ENCODE peak calls at places on chromosome 17, in eight cellular contexts. One of them, this sample, is unnamed.

GRCh38 chr17:65219124-65219523 is 82.0 kb downstream of the RGS9 start:
- DNase-seq in transverse colon: no peak
- DNase-seq in suprapubic skin: no peak
- DNase-seq in esophagus muscularis mucosa: no peak
- DNase-seq in SK-N-MC: no peak
- DNase-seq in spleen: no peak
- DNase-seq in breast epithelium: no peak
- DNase-seq in sigmoid colon: no peak
- DNase-seq in this sample: no peak

GRCh38 chr17:73749337-73749807 is 105.1 kb upstream of the SDK2 start:
- DNase-seq in transverse colon: no peak
- DNase-seq in suprapubic skin: no peak
- DNase-seq in esophagus muscularis mucosa: no peak
- DNase-seq in SK-N-MC: no peak
- DNase-seq in spleen: no peak
- DNase-seq in breast epithelium: no peak
- DNase-seq in sigmoid colon: no peak
- DNase-seq in this sample: no peak

GRCh38 chr17:81179220-81179619 is 13.2 kb upstream of the AATK start:
- DNase-seq in transverse colon: no peak
- DNase-seq in suprapubic skin: no peak
- DNase-seq in esophagus muscularis mucosa: no peak
- DNase-seq in SK-N-MC: no peak
- DNase-seq in spleen: no peak
- DNase-seq in breast epithelium: no peak
- DNase-seq in sigmoid colon: no peak
- DNase-seq in this sample: no peak

GRCh38 chr17:79874329-79874981 is 35.2 kb upstream of the CBX4 start:
- DNase-seq in transverse colon: no peak
- DNase-seq in suprapubic skin: no peak
- DNase-seq in esophagus muscularis mucosa: no peak
- DNase-seq in SK-N-MC: no peak
- DNase-seq in spleen: peak; percentile 17
- DNase-seq in breast epithelium: no peak
- DNase-seq in sigmoid colon: no peak
- DNase-seq in this sample: no peak

GRCh38 chr17:7886227-7887037 is 2.2 kb upstream of the CHD3 start:
- DNase-seq in transverse colon: peak; percentile 51
- DNase-seq in suprapubic skin: no peak
- DNase-seq in esophagus muscularis mucosa: no peak
- DNase-seq in SK-N-MC: no peak
- DNase-seq in spleen: no peak
- DNase-seq in breast epithelium: no peak
- DNase-seq in sigmoid colon: peak; percentile 78
- DNase-seq in this sample: no peak

GRCh38 chr17:82807101-82807500 is 32.7 kb downstream of the ZNF750 start:
- DNase-seq in transverse colon: no peak
- DNase-seq in suprapubic skin: no peak
- DNase-seq in esophagus muscularis mucosa: no peak
- DNase-seq in SK-N-MC: no peak
- DNase-seq in spleen: no peak
- DNase-seq in breast epithelium: no peak
- DNase-seq in sigmoid colon: no peak
- DNase-seq in this sample: no peak

GRCh38 chr17:82299452-82299851 is 18.0 kb downstream of the CD7 start:
- DNase-seq in transverse colon: no peak
- DNase-seq in suprapubic skin: peak; percentile 60
- DNase-seq in esophagus muscularis mucosa: no peak
- DNase-seq in SK-N-MC: no peak
- DNase-seq in spleen: no peak
- DNase-seq in breast epithelium: no peak
- DNase-seq in sigmoid colon: no peak
- DNase-seq in this sample: no peak

GRCh38 chr17:13589658-13590057 is 12.1 kb downstream of the HS3ST3A1 start:
- DNase-seq in transverse colon: no peak
- DNase-seq in suprapubic skin: no peak
- DNase-seq in esophagus muscularis mucosa: no peak
- DNase-seq in SK-N-MC: no peak
- DNase-seq in spleen: no peak
- DNase-seq in breast epithelium: no peak
- DNase-seq in sigmoid colon: no peak
- DNase-seq in this sample: no peak

GRCh38 chr17:78347453-78347852 is 12.4 kb downstream of the SOCS3 start:
- DNase-seq in transverse colon: no peak
- DNase-seq in suprapubic skin: no peak
- DNase-seq in esophagus muscularis mucosa: no peak
- DNase-seq in SK-N-MC: no peak
- DNase-seq in spleen: no peak
- DNase-seq in breast epithelium: no peak
- DNase-seq in sigmoid colon: no peak
- DNase-seq in this sample: no peak

GRCh38 chr17:7392696-7393612 is 1.4 kb downstream of the PLSCR3 start:
- DNase-seq in transverse colon: no peak
- DNase-seq in suprapubic skin: no peak
- DNase-seq in esophagus muscularis mucosa: no peak
- DNase-seq in SK-N-MC: no peak
- DNase-seq in spleen: no peak
- DNase-seq in breast epithelium: no peak
- DNase-seq in sigmoid colon: no peak
- DNase-seq in this sample: no peak

GRCh38 chr17:48804936-48805411 is 12.1 kb downstream of the TTLL6 start:
- DNase-seq in transverse colon: peak; percentile 76
- DNase-seq in suprapubic skin: peak; percentile 71
- DNase-seq in esophagus muscularis mucosa: no peak
- DNase-seq in SK-N-MC: peak; percentile 57
- DNase-seq in spleen: peak; percentile 85
- DNase-seq in breast epithelium: peak; percentile 63
- DNase-seq in sigmoid colon: peak; percentile 74
- DNase-seq in this sample: no peak

GRCh38 chr17:40111221-40112128 is 10.3 kb upstream of the MSL1 start:
- DNase-seq in transverse colon: peak; percentile 91
- DNase-seq in suprapubic skin: peak; percentile 93
- DNase-seq in esophagus muscularis mucosa: peak; percentile 98
- DNase-seq in SK-N-MC: no peak
- DNase-seq in spleen: peak; percentile 90
- DNase-seq in breast epithelium: peak; percentile 82
- DNase-seq in sigmoid colon: peak; percentile 99
- DNase-seq in this sample: no peak

GRCh38 chr17:1474402-1475189 is 17.9 kb downstream of the MYO1C start:
- DNase-seq in transverse colon: no peak
- DNase-seq in suprapubic skin: no peak
- DNase-seq in esophagus muscularis mucosa: no peak
- DNase-seq in SK-N-MC: no peak
- DNase-seq in spleen: no peak
- DNase-seq in breast epithelium: no peak
- DNase-seq in sigmoid colon: no peak
- DNase-seq in this sample: no peak

GRCh38 chr17:6387858-6388257 is 47.1 kb downstream of the AIPL1 start:
- DNase-seq in transverse colon: no peak
- DNase-seq in suprapubic skin: no peak
- DNase-seq in esophagus muscularis mucosa: no peak
- DNase-seq in SK-N-MC: no peak
- DNase-seq in spleen: no peak
- DNase-seq in breast epithelium: no peak
- DNase-seq in sigmoid colon: no peak
- DNase-seq in this sample: peak; percentile 65

GRCh38 chr17:72008236-72008874 is 112.5 kb upstream of the SOX9 start:
- DNase-seq in transverse colon: no peak
- DNase-seq in suprapubic skin: no peak
- DNase-seq in esophagus muscularis mucosa: no peak
- DNase-seq in SK-N-MC: no peak
- DNase-seq in spleen: no peak
- DNase-seq in breast epithelium: no peak
- DNase-seq in sigmoid colon: no peak
- DNase-seq in this sample: no peak

GRCh38 chr17:29241015-29241963 is 5.4 kb upstream of the CRYBA1 start:
- DNase-seq in transverse colon: no peak
- DNase-seq in suprapubic skin: no peak
- DNase-seq in esophagus muscularis mucosa: peak; percentile 90
- DNase-seq in SK-N-MC: no peak
- DNase-seq in spleen: no peak
- DNase-seq in breast epithelium: no peak
- DNase-seq in sigmoid colon: no peak
- DNase-seq in this sample: no peak

GRCh38 chr17:38947189-38947588 is 20.0 kb downstream of the FBXO47 start:
- DNase-seq in transverse colon: no peak
- DNase-seq in suprapubic skin: no peak
- DNase-seq in esophagus muscularis mucosa: no peak
- DNase-seq in SK-N-MC: no peak
- DNase-seq in spleen: no peak
- DNase-seq in breast epithelium: no peak
- DNase-seq in sigmoid colon: no peak
- DNase-seq in this sample: no peak

GRCh38 chr17:5419959-5420653 is at the start of gene RPAIN:
- DNase-seq in transverse colon: peak; percentile 91
- DNase-seq in suprapubic skin: peak; percentile 92
- DNase-seq in esophagus muscularis mucosa: peak; percentile 97
- DNase-seq in SK-N-MC: no peak
- DNase-seq in spleen: peak; percentile 96
- DNase-seq in breast epithelium: peak; percentile 85
- DNase-seq in sigmoid colon: peak; percentile 93
- DNase-seq in this sample: peak; percentile 98

GRCh38 chr17:63984651-63985386 is 12.1 kb upstream of the SCN4A start:
- DNase-seq in transverse colon: peak; percentile 39
- DNase-seq in suprapubic skin: peak; percentile 84
- DNase-seq in esophagus muscularis mucosa: no peak
- DNase-seq in SK-N-MC: no peak
- DNase-seq in spleen: no peak
- DNase-seq in breast epithelium: no peak
- DNase-seq in sigmoid colon: no peak
- DNase-seq in this sample: no peak

GRCh38 chr17:81313776-81314409 is 18.8 kb upstream of the SLC38A10 start:
- DNase-seq in transverse colon: no peak
- DNase-seq in suprapubic skin: no peak
- DNase-seq in esophagus muscularis mucosa: no peak
- DNase-seq in SK-N-MC: no peak
- DNase-seq in spleen: no peak
- DNase-seq in breast epithelium: no peak
- DNase-seq in sigmoid colon: no peak
- DNase-seq in this sample: no peak

GRCh38 chr17:37640016-37640415 is 3.2 kb downstream of the DDX52 start:
- DNase-seq in transverse colon: no peak
- DNase-seq in suprapubic skin: no peak
- DNase-seq in esophagus muscularis mucosa: no peak
- DNase-seq in SK-N-MC: no peak
- DNase-seq in spleen: no peak
- DNase-seq in breast epithelium: no peak
- DNase-seq in sigmoid colon: no peak
- DNase-seq in this sample: no peak

GRCh38 chr17:15966879-15967248 is 21.9 kb downstream of the ADORA2B start:
- DNase-seq in transverse colon: peak; percentile 79
- DNase-seq in suprapubic skin: peak; percentile 50
- DNase-seq in esophagus muscularis mucosa: no peak
- DNase-seq in SK-N-MC: no peak
- DNase-seq in spleen: peak; percentile 47
- DNase-seq in breast epithelium: no peak
- DNase-seq in sigmoid colon: peak; percentile 34
- DNase-seq in this sample: no peak

GRCh38 chr17:79041723-79042420 is 17.9 kb downstream of the C1QTNF1 start:
- DNase-seq in transverse colon: no peak
- DNase-seq in suprapubic skin: no peak
- DNase-seq in esophagus muscularis mucosa: no peak
- DNase-seq in SK-N-MC: no peak
- DNase-seq in spleen: peak; percentile 18
- DNase-seq in breast epithelium: no peak
- DNase-seq in sigmoid colon: peak; percentile 62
- DNase-seq in this sample: no peak

GRCh38 chr17:3962217-3963069 is 1.8 kb downstream of the ATP2A3 start:
- DNase-seq in transverse colon: no peak
- DNase-seq in suprapubic skin: no peak
- DNase-seq in esophagus muscularis mucosa: no peak
- DNase-seq in SK-N-MC: no peak
- DNase-seq in spleen: no peak
- DNase-seq in breast epithelium: no peak
- DNase-seq in sigmoid colon: no peak
- DNase-seq in this sample: no peak
- H3K4me3 ChIP-seq in transverse colon: peak overlapping the region; percentile 73
- H3K4me3 ChIP-seq in suprapubic skin: peak overlapping the region; percentile 56
- H3K4me3 ChIP-seq in esophagus muscularis mucosa: peak overlapping the region; percentile 63
- H3K4me3 ChIP-seq in SK-N-MC: no peak overlapping the region
- H3K4me3 ChIP-seq in spleen: peak overlapping the region; percentile 91
- H3K4me3 ChIP-seq in breast epithelium: no peak overlapping the region
- H3K4me3 ChIP-seq in sigmoid colon: peak overlapping the region; percentile 33
- H3K4me3 ChIP-seq in this sample: no peak overlapping the region

GRCh38 chr17:75624021-75624420 is 9.2 kb upstream of the SMIM5 start:
- DNase-seq in transverse colon: no peak
- DNase-seq in suprapubic skin: no peak
- DNase-seq in esophagus muscularis mucosa: no peak
- DNase-seq in SK-N-MC: no peak
- DNase-seq in spleen: no peak
- DNase-seq in breast epithelium: no peak
- DNase-seq in sigmoid colon: no peak
- DNase-seq in this sample: no peak
- TF ChIP-seq POLR2AphosphoS5 in transverse colon: no peak
- TF ChIP-seq POLR2AphosphoS5 in suprapubic skin: no peak
- TF ChIP-seq POLR2AphosphoS5 in esophagus muscularis mucosa: no peak
- TF ChIP-seq POLR2AphosphoS5 in SK-N-MC: no peak
- TF ChIP-seq POLR2AphosphoS5 in spleen: no peak
- TF ChIP-seq POLR2AphosphoS5 in breast epithelium: no peak
- TF ChIP-seq POLR2AphosphoS5 in sigmoid colon: no peak
- TF ChIP-seq POLR2AphosphoS5 in this sample: no peak

DNA sequence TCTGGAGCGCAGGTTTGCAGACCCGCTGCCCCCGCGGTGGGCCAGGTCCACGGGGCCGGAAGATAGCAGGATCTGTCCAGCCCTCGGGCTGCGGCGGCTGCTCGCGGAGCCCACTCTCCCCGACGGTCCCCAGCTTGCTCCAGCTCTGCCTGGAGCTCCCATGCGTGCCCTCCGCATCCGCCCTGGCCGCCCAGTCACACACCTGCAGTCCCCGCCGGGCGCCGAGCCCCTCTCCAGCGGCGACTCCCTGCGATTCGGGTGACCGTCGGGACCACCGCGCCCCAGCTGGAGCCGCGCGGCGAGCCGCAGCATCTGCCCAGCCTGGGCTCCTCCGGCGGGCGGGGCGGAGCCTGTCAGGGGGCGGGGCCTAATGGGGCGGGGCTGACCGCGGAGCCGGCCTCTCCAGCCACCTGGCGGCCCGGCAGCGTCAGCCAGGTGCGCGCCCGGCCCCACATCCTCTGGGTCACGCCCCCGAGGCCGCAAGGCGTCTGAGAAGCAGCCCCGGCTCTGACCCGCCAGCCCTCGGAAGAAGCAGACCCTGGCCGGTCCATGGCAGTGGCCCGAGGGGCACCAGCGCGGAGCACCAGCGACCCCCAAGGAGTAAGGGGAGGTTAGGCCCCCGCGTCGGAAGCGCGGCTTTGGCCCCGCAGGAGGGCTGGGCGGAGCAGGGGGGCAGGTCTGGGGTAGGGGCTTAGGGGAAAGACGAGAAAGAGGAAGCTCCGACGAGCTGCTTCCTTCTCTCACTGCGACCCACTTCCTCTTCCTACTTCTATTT is at the start of gene PIK3R5:
- DNase-seq in transverse colon: peak; percentile 75
- DNase-seq in suprapubic skin: peak; percentile 61
- DNase-seq in esophagus muscularis mucosa: no peak
- DNase-seq in SK-N-MC: no peak
- DNase-seq in spleen: peak; percentile 97
- DNase-seq in breast epithelium: no peak
- DNase-seq in sigmoid colon: no peak
- DNase-seq in this sample: no peak
- H3K4me3 ChIP-seq in transverse colon: peak within 1 kb of the TSS; percentile 48
- H3K4me3 ChIP-seq in suprapubic skin: peak within 1 kb of the TSS; percentile 47
- H3K4me3 ChIP-seq in esophagus muscularis mucosa: peak within 1 kb of the TSS; percentile 44
- H3K4me3 ChIP-seq in SK-N-MC: no peak within 1 kb of the TSS
- H3K4me3 ChIP-seq in spleen: peak within 1 kb of the TSS; percentile 66
- H3K4me3 ChIP-seq in breast epithelium: peak within 1 kb of the TSS; percentile 56
- H3K4me3 ChIP-seq in sigmoid colon: peak within 1 kb of the TSS; percentile 30
- H3K4me3 ChIP-seq in this sample: peak within 1 kb of the TSS; percentile 46

GRCh38 chr17:21275579-21276339 is 8.8 kb upstream of the MAP2K3 start:
- DNase-seq in transverse colon: peak; percentile 97
- DNase-seq in suprapubic skin: peak; percentile 95
- DNase-seq in esophagus muscularis mucosa: peak; percentile 96
- DNase-seq in SK-N-MC: no peak
- DNase-seq in spleen: peak; percentile 100
- DNase-seq in breast epithelium: peak; percentile 90
- DNase-seq in sigmoid colon: peak; percentile 95
- DNase-seq in this sample: peak; percentile 93
- TF ChIP-seq POLR2AphosphoS5 in transverse colon: peak; percentile 80
- TF ChIP-seq POLR2AphosphoS5 in suprapubic skin: no peak
- TF ChIP-seq POLR2AphosphoS5 in esophagus muscularis mucosa: peak; percentile 74
- TF ChIP-seq POLR2AphosphoS5 in SK-N-MC: peak; percentile 58
- TF ChIP-seq POLR2AphosphoS5 in spleen: peak; percentile 92
- TF ChIP-seq POLR2AphosphoS5 in breast epithelium: no peak
- TF ChIP-seq POLR2AphosphoS5 in sigmoid colon: peak; percentile 78
- TF ChIP-seq POLR2AphosphoS5 in this sample: peak; percentile 75

This sample was measured in vagina.